ENCODE peak calls at places on chromosomes 1 and 21, in four cellular contexts. M is retina; S is CD8-positive, alpha-beta memory T cell; V is psoas muscle. P is an unnamed sample.

GRCh38 chr21:35981514-35982070 is 78.7 kb downstream of the SETD4 start:
- DNase-seq in M (no peak), S (no peak), V (no peak), P (no peak)

GRCh38 chr1:104073463-104073902 is 323.8 kb downstream of the AMY1C start:
- DNase-seq in M (peak; percentile 4), S (peak; percentile 0), V (no peak), P (peak; percentile 80)

GRCh38 chr21:23438081-23438480 is 2169.2 kb downstream of the MRPL39 start:
- DNase-seq in M (no peak), S (no peak), V (no peak), P (no peak)

GRCh38 chr1:55955237-55955636 is 624.1 kb downstream of the PLPP3 start:
- DNase-seq in M (no peak), S (no peak), V (no peak), P (no peak)

GRCh38 chr1:161082483-161082882 is 6.9 kb downstream of the NECTIN4 start:
- DNase-seq in M (no peak), S (no peak), V (no peak), P (no peak)

GRCh38 chr1:39898648-39899603 is 2.8 kb downstream of the MYCL start:
- DNase-seq in M (peak; percentile 88), S (no peak), V (no peak), P (peak; percentile 51)

GRCh38 chr1:67840449-67840848 is 7.2 kb upstream of the GNG12 start:
- DNase-seq in M (no peak), S (no peak), V (no peak), P (no peak)

GRCh38 chr1:100721502-100722205 is 2.1 kb downstream of the VCAM1 start:
- DNase-seq in M (peak; percentile 15), S (no peak), V (peak; percentile 16), P (no peak)

GRCh38 chr1:231665046-231665445 is 38.5 kb downstream of the DISC1 start:
- DNase-seq in M (no peak), S (no peak), V (no peak), P (no peak)

GRCh38 chr1:113684153-113684541 is 75.1 kb downstream of the PHTF1 start:
- DNase-seq in M (no peak), S (no peak), V (peak; percentile 57), P (no peak)

GRCh38 chr1:68051475-68051874 is 1.0 kb upstream of the DIRAS3 start:
- DNase-seq in M (peak; percentile 65), S (no peak), V (peak; percentile 33), P (no peak)

GRCh38 chr1:19392221-19392620 is 80.1 kb downstream of the SLC66A1 start:
- DNase-seq in M (no peak), S (no peak), V (no peak), P (no peak)

GRCh38 chr1:156033011-156033410 is 12.3 kb upstream of the SSR2 start:
- DNase-seq in M (no peak), S (no peak), V (no peak), P (no peak)

GRCh38 chr1:100077525-100077924 is 55.2 kb downstream of the SASS6 start:
- DNase-seq in M (no peak), S (no peak), V (no peak), P (no peak)

GRCh38 chr1:174623640-174624039 is 175.9 kb downstream of the GPR52 start:
- DNase-seq in M (no peak), S (no peak), V (no peak), P (no peak)

GRCh38 chr1:16324456-16324890 is 27.8 kb downstream of the FBXO42 start:
- DNase-seq in M (no peak), S (no peak), V (peak; percentile 19), P (no peak)

GRCh38 chr1:162982364-162982763 is 86.8 kb upstream of the RGS4 start:
- DNase-seq in M (no peak), S (no peak), V (no peak), P (no peak)

GRCh38 chr1:236139495-236139894 is 2.8 kb upstream of the GPR137B start:
- DNase-seq in M (no peak), S (no peak), V (no peak), P (no peak)

GRCh38 chr1:243179714-243180113 is 75.4 kb downstream of the CEP170 start:
- DNase-seq in M (no peak), S (peak; percentile 2), V (no peak), P (no peak)

GRCh38 chr1:36014722-36015220 is 69.1 kb upstream of the TEKT2 start:
- DNase-seq in M (no peak), S (no peak), V (no peak), P (no peak)

GRCh38 chr1:211148371-211148770 is 14.4 kb upstream of the KCNH1 start:
- DNase-seq in M (no peak), S (no peak), V (no peak), P (peak; percentile 7)

GRCh38 chr1:15678578-15678977 is 5.5 kb upstream of the PLEKHM2 start:
- DNase-seq in M (no peak), S (no peak), V (no peak), P (no peak)

GRCh38 chr21:38912789-38913119 is 107.0 kb downstream of the ETS2 start:
- DNase-seq in M (no peak), S (no peak), V (no peak), P (no peak)

GRCh38 chr1:77060000-77060399 is 159.2 kb downstream of the PIGK start:
- DNase-seq in M (no peak), S (no peak), V (no peak), P (no peak)

GRCh38 chr1:195195423-195196057 is 1412.7 kb downstream of the KCNT2 start:
- DNase-seq in M (no peak), S (no peak), V (no peak), P (no peak)

GRCh38 chr1:37673920-37674319 is 18.4 kb upstream of the CDCA8 start:
- DNase-seq in M (no peak), S (peak; percentile 77), V (no peak), P (no peak)

GRCh38 chr1:40384413-40384762 is 10.9 kb downstream of the SMAP2 start:
- DNase-seq in M (no peak), S (no peak), V (no peak), P (peak; percentile 8)

GRCh38 chr1:202858306-202858705 is 30.6 kb downstream of the RABIF start:
- DNase-seq in M (no peak), S (no peak), V (peak; percentile 70), P (no peak)

GRCh38 chr1:14265515-14265914 is 333.0 kb upstream of the KAZN start:
- DNase-seq in M (no peak), S (no peak), V (no peak), P (no peak)

GRCh38 chr1:69290266-69290665 is 277.5 kb upstream of the LRRC7 start:
- DNase-seq in M (no peak), S (no peak), V (no peak), P (no peak)

GRCh38 chr1:6962390-6962955 is 177.2 kb downstream of the CAMTA1 start:
- DNase-seq in M (no peak), S (no peak), V (peak; percentile 49), P (peak; percentile 65)

GRCh38 chr1:115669002-115669673 is 27.4 kb downstream of the VANGL1 start:
- DNase-seq in M (no peak), S (no peak), V (no peak), P (no peak)

GRCh38 chr1:47708658-47709301 is 270.9 kb downstream of the FOXD2 start:
- DNase-seq in M (no peak), S (no peak), V (no peak), P (peak; percentile 41)

P was measured in NCI-H146.